ENCODE peak calls at places on chromosomes 2 and 18, in ten cellular contexts. Y is HL-60, S is K562, J is GM23338, P is sigmoid colon, T is stomach, O is SK-N-SH, I is suprapubic skin, X is HCT116, U is upper lobe of left lung. D is an unnamed sample.

GRCh38 chr18:610214-610928 is 13.6 kb downstream of the CLUL1 start:
- DNase-seq in J (no peak), I (no peak), S (no peak), U (no peak), X (no peak), Y (no peak), T (no peak), O (no peak), P (no peak), D (no peak)

GRCh38 chr2:214856116-214856515 is 46.6 kb upstream of the BARD1 start:
- DNase-seq in I (no peak), O (no peak), P (no peak), X (no peak), U (no peak), T (no peak), J (peak; percentile 2), S (no peak), Y (no peak), D (no peak)

GRCh38 chr18:62596145-62597005 is 73.5 kb downstream of the ZCCHC2 start:
- DNase-seq in S (no peak), U (no peak), I (no peak), O (peak; percentile 83), P (no peak), T (no peak), Y (no peak), X (no peak), J (peak; percentile 62), D (no peak)

GRCh38 chr18:74356959-74357358 is 41.3 kb downstream of the C18orf63 start:
- DNase-seq in U (no peak), J (no peak), P (no peak), O (no peak), T (no peak), I (no peak), S (no peak), X (no peak), Y (no peak), D (no peak)

GRCh38 chr2:186558512-186559276 is 31.2 kb upstream of the ITGAV start:
- DNase-seq in U (no peak), T (no peak), X (no peak), Y (no peak), I (no peak), J (no peak), S (no peak), O (no peak), P (no peak), D (no peak)

GRCh38 chr2:7012141-7012809 is 95.1 kb downstream of the RNF144A start:
- DNase-seq in P (peak; percentile 84), I (no peak), X (no peak), S (no peak), J (no peak), U (no peak), O (no peak), Y (no peak), T (no peak), D (peak; percentile 68)

GRCh38 chr2:133642831-133643230 is 74.6 kb upstream of the NCKAP5 start:
- DNase-seq in J (no peak), T (no peak), Y (no peak), X (no peak), O (no peak), U (no peak), S (no peak), P (no peak), I (no peak), D (no peak)

GRCh38 chr2:218395456-218395825 is 4.2 kb upstream of the CTDSP1 start:
- DNase-seq in X (peak; percentile 28), U (peak; percentile 40), S (peak; percentile 66), J (peak; percentile 37), I (no peak), Y (no peak), O (no peak), P (peak; percentile 71), T (no peak), D (peak; percentile 84)

GRCh38 chr2:59182249-59182648 is 941.1 kb upstream of the FANCL start:
- DNase-seq in Y (no peak), T (no peak), U (no peak), O (peak; percentile 52), S (peak; percentile 47), I (no peak), X (no peak), P (no peak), J (peak; percentile 91), D (no peak)

GRCh38 chr2:201882353-201883095 is 76.2 kb downstream of the CDK15 start:
- DNase-seq in U (no peak), J (peak; percentile 70), I (no peak), P (no peak), S (no peak), T (no peak), Y (peak; percentile 64), X (no peak), O (peak; percentile 59), D (no peak)

GRCh38 chr2:175929850-175930249 is 72.2 kb downstream of the LNPK start:
- DNase-seq in Y (no peak), T (no peak), P (no peak), S (no peak), U (no peak), O (no peak), J (no peak), I (no peak), X (no peak), D (no peak)

GRCh38 chr2:128868686-128869551 is 550.3 kb upstream of the HS6ST1 start:
- DNase-seq in S (no peak), J (no peak), I (no peak), Y (no peak), U (no peak), T (no peak), X (no peak), P (no peak), O (no peak), D (no peak)

GRCh38 chr2:138537170-138537915 is 35.8 kb downstream of the SPOPL start:
- DNase-seq in I (no peak), S (peak; percentile 58), X (no peak), P (no peak), O (no peak), J (no peak), Y (no peak), U (no peak), T (no peak), D (no peak)

GRCh38 chr2:138536740-138537139 is 35.2 kb downstream of the SPOPL start:
- DNase-seq in J (no peak), T (no peak), I (no peak), S (no peak), Y (no peak), O (no peak), U (no peak), X (no peak), P (no peak), D (no peak)

GRCh38 chr2:138536302-138536701 is 34.7 kb downstream of the SPOPL start:
- DNase-seq in T (no peak), S (no peak), P (no peak), O (no peak), U (no peak), I (no peak), J (peak; percentile 60), X (no peak), Y (no peak), D (no peak)

GRCh38 chr2:138534791-138535190 is 33.2 kb downstream of the SPOPL start:
- DNase-seq in X (no peak), J (no peak), I (no peak), S (no peak), Y (no peak), P (no peak), U (no peak), O (no peak), T (no peak), D (no peak)

DNA sequence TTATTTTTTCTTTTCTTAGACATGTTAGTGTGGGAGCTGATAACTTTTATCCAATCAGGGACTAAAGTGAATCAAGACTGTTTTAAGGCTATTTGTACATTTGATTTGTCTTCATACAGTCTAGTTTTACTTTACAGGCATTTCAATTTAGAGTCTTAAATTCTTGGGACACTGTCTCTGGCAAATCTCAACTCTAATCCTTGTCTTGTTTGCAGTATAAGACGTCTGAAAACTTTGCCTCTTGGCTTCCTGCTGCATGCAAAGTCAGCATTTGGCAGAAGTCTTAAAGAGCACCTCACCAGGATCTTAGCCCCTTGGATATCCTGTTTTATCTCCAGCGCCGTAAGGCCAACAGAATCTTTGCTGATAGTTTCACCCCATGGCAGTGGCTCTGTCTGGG is 30.3 kb downstream of the SPOPL start:
- DNase-seq in I (no peak), S (no peak), T (no peak), P (no peak), U (no peak), X (no peak), O (peak; percentile 6), J (peak; percentile 51), Y (no peak), D (no peak)
- TF ChIP-seq POLR2AphosphoS5 in I (no peak), S (no peak), T (no peak), P (no peak), U (no peak), X (no peak), O (no peak), J (no peak), Y (no peak), D (no peak)

GRCh38 chr2:73285162-73285739 is 973 bp upstream of the FBXO41 start:
- DNase-seq in X (no peak), I (no peak), U (peak; percentile 37), J (no peak), T (no peak), S (peak; percentile 27), O (no peak), Y (peak; percentile 95), P (no peak), D (peak; percentile 87)
- H3K27ac ChIP-seq in X (peak overlapping the region; percentile 91), I (no peak overlapping the region), U (no peak overlapping the region), J (peak overlapping the region; percentile 39), T (peak overlapping the region; percentile 50), S (no peak overlapping the region), O (no peak overlapping the region), Y (peak overlapping the region; percentile 88), P (no peak overlapping the region), D (peak overlapping the region; percentile 81)

GRCh38 chr2:171124512-171124911 is 36.2 kb downstream of the TLK1 start:
- DNase-seq in P (no peak), T (no peak), Y (no peak), S (no peak), I (no peak), U (no peak), O (no peak), J (no peak), X (no peak), D (no peak)
- TF ChIP-seq CTCF in P (no peak), T (no peak), Y (no peak), S (no peak), I (no peak), U (no peak), O (no peak), J (no peak), X (no peak), D (no peak)

DNA sequence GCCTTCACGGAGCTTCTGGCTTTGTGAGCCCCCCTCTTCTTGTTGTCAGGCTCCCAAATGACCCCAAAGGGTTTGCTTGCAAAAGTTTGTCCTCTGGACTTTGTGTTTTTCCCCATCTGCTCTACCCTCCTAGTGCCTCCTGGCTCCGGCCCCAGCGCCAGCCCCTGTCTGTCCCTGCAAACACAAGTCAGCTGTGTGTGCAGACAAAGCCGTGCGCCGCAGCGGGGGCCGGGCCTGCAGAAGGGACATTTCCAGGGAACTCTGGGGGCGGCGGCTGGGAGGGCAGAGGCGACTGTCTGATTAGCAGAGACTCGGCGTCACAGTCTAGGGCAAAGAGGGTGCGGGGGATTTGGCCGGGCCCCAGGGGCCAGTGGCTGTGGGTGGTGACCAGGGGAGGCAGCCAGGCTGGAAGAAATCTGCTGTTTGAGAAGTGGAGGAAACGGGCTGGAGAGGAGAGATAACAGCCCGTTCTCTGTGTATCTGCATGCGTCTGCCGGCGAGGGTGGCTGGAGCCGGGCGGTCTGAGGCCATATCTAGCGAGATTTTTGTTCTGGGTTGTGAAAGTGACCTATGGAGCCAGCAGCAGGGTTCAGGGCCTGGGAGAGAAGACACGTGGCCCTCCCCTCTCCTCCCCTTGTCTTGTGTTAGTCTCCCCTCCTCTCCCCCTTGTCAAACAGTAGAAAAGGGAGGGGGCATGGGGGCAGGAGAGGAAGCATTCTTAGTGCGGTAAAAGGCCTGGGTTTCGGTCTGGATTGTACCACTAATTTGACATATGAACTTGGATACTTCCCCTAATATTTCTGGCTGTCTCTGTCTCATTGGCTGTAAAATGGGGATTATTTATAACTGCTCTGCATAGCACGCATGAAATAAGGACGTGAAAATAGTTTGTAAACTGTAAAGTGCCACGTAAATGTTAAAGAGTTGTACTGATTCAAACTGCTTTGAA is 169.4 kb downstream of the SMAD7 start:
- DNase-seq in J (peak; percentile 21), Y (no peak), P (peak; percentile 88), O (peak; percentile 91), U (peak; percentile 80), S (peak; percentile 96), I (peak; percentile 84), X (no peak), T (peak; percentile 79), D (peak; percentile 90)
- TF ChIP-seq POLR2AphosphoS5 in J (no peak), Y (no peak), P (peak; percentile 3), O (no peak), U (peak; percentile 70), S (peak; percentile 86), I (no peak), X (no peak), T (peak; percentile 30), D (peak; percentile 70)